ENCODE peak calls at places on chromosomes 5 and 9, in five cellular contexts. K is HEK293T, Y is A549, E is HepG2, N is GM12878. L is an unnamed sample.

GRCh38 chr5:135600141-135600570 is 21.4 kb upstream of the CXCL14 start:
- DNase-seq in N (no peak), K (no peak), E (no peak), Y (no peak), L (no peak)

GRCh38 chr9:34185778-34186551 is 7.1 kb downstream of the UBAP1 start:
- DNase-seq in K (no peak), N (peak; percentile 51), Y (peak; percentile 82), E (no peak), L (peak; percentile 93)

GRCh38 chr5:143153332-143154119 is 250.0 kb downstream of the NR3C1 start:
- DNase-seq in K (no peak), Y (no peak), N (no peak), E (no peak), L (peak; percentile 97)

GRCh38 chr5:35742006-35742405 is 114.7 kb upstream of the IL7R start:
- DNase-seq in Y (no peak), N (no peak), E (no peak), K (no peak), L (no peak)

GRCh38 chr9:123401879-123402513 is 46.0 kb downstream of the CRB2 start:
- DNase-seq in Y (peak; percentile 52), E (peak; percentile 39), K (peak; percentile 77), N (no peak), L (peak; percentile 57)

GRCh38 chr5:963673-964531 is 44.7 kb upstream of the NKD2 start:
- DNase-seq in Y (no peak), N (no peak), E (no peak), K (no peak), L (peak; percentile 88)

GRCh38 chr9:35791321-35791921 is at the start of gene NPR2:
- DNase-seq in Y (no peak), N (no peak), E (no peak), K (no peak), L (peak; percentile 9)

GRCh38 chr9:75640250-75640649 is 250.2 kb upstream of the PCSK5 start:
- DNase-seq in K (no peak), E (no peak), Y (no peak), N (no peak), L (no peak)

GRCh38 chr5:35852084-35852734 is 4.5 kb upstream of the IL7R start:
- DNase-seq in N (peak; percentile 26), Y (peak; percentile 21), E (no peak), K (no peak), L (peak; percentile 43)

GRCh38 chr9:130663258-130664171 is 879 bp upstream of the PRDM12 start:
- DNase-seq in E (no peak), Y (no peak), K (no peak), N (no peak), L (no peak)

GRCh38 chr9:88476491-88477271 is 58.3 kb upstream of the NXNL2 start:
- DNase-seq in K (no peak), N (peak; percentile 3), E (no peak), Y (no peak), L (peak; percentile 28)

GRCh38 chr9:88478236-88478635 is 56.7 kb upstream of the NXNL2 start:
- DNase-seq in N (no peak), E (no peak), K (no peak), Y (no peak), L (peak; percentile 22)

GRCh38 chr9:88481933-88482332 is 53.0 kb upstream of the NXNL2 start:
- DNase-seq in E (no peak), K (no peak), Y (peak; percentile 19), N (no peak), L (no peak)

DNA sequence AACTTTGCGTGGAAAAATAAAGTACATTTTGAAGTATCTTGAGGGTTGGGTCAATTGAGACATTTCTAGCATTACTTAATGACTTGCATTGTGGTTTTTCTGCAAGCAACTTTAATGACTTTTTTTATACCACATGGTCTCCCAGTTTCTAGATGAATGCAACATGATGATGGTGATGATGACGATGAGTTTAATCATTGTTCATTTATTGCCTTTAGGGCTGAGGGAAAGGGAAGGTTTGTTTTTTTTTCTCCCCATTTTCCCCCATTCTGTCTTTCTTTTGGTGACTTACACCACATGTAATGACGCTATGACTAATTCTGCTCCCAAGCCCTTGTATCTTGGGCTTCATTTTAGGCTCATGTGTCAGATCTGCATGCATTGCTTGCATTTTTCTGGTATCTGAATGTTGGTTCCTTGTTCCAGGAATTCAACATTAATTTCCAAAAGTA is 57.7 kb upstream of the NXNL2 start:
- DNase-seq in K (no peak), E (no peak), Y (no peak), N (peak; percentile 35), L (peak; percentile 99)
- TF ChIP-seq BHLHE40 in K (no peak), E (no peak), Y (no peak), N (peak; percentile 12), L (no peak)

DNA sequence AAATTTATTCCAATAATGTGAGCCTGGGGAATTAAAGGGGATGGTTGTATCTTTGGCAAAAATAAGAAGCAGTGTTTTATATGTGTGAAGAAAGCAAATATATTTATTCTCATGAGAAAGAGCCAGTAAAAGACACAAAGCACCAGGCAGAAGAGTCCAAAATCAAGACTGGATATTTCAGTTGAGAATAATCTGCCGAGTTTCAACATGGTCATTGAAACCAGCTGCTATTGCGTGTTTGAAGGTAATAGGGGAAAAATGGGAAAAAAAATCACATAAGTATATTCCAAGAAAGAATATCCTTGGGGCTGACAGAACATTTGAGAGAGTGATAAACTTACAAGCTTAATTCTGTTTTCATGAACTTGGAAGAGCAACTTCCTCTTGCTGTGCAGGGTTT is 79.9 kb downstream of the ISOC1 start:
- DNase-seq in K (no peak), N (no peak), E (no peak), Y (no peak), L (no peak)
- TF ChIP-seq BHLHE40 in K (no peak), N (no peak), E (no peak), Y (no peak), L (no peak)

GRCh38 chr5:154260224-154260859 is 69.8 kb downstream of the GALNT10 start:
- DNase-seq in N (no peak), Y (no peak), K (no peak), E (no peak), L (no peak)
- TF ChIP-seq BHLHE40 in N (no peak), Y (no peak), K (no peak), E (no peak), L (no peak)

GRCh38 chr9:80792721-80793120 is 896.6 kb downstream of the TLE1 start:
- DNase-seq in K (no peak), N (no peak), Y (no peak), E (no peak), L (no peak)

GRCh38 chr9:80793706-80794105 is 895.6 kb downstream of the TLE1 start:
- DNase-seq in Y (no peak), K (no peak), E (no peak), N (no peak), L (no peak)

GRCh38 chr9:80790764-80791163 is 898.6 kb downstream of the TLE1 start:
- DNase-seq in E (no peak), K (no peak), N (no peak), Y (no peak), L (no peak)

GRCh38 chr9:80787636-80788035 is 901.7 kb downstream of the TLE1 start:
- DNase-seq in N (no peak), Y (no peak), E (no peak), K (no peak), L (no peak)

DNA sequence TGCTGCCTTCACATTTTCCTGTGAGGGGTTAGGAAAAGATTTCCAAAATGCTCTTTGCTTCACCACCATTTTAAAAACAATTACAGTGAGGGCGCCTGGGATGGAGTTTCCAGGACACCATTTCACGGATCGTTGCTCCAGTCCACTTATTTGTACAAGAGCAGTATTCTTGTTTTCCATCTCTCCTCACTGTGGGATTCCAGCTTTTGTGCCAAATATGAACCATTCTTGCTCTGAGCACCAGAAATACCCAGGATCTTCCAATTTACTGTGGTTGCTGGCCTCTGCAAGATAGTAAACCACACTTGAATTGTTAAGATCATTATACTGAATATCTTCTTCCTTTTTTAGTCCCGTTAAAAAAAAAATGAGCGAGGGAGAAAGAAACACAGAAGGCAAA is 899.5 kb downstream of the TLE1 start:
- DNase-seq in Y (no peak), K (no peak), E (no peak), N (no peak), L (no peak)
- TF ChIP-seq BHLHE40 in Y (no peak), K (no peak), E (no peak), N (no peak), L (no peak)

L was measured in IMR-90.